ENCODE peak calls at places on chromosomes 2 and 18, in seven cellular contexts. G, L, E, T, W, Q and R are unnamed samples.

GRCh38 chr2:240289701-240290431 is 145.6 kb upstream of the GPC1 start:
- DNase-seq in W (no peak), G (no peak), Q (no peak), T (no peak), L (no peak), E (no peak), R (peak; percentile 15)

GRCh38 chr2:181823405-181823804 is 68.1 kb upstream of the ITPRID2 start:
- DNase-seq in Q (no peak), W (no peak), T (no peak), G (no peak), E (no peak), L (no peak), R (no peak)

GRCh38 chr2:162091325-162092007 is 17.5 kb upstream of the DPP4 start:
- DNase-seq in W (peak; percentile 58), E (no peak), T (no peak), L (no peak), G (no peak), Q (no peak), R (no peak)

GRCh38 chr2:102084651-102085050 is 57.9 kb upstream of the IL1R1 start:
- DNase-seq in L (no peak), Q (no peak), G (no peak), T (no peak), E (no peak), W (no peak), R (no peak)

GRCh38 chr2:102106133-102106556 is 36.4 kb upstream of the IL1R1 start:
- DNase-seq in G (peak; percentile 95), W (no peak), E (no peak), L (peak; percentile 75), T (no peak), Q (no peak), R (no peak)

GRCh38 chr2:141200191-141200590 is 930.6 kb downstream of the LRP1B start:
- DNase-seq in Q (no peak), E (no peak), L (no peak), G (no peak), W (no peak), T (no peak), R (no peak)

GRCh38 chr18:3585656-3586509 is 135.9 kb downstream of the TGIF1 start:
- DNase-seq in G (peak; percentile 82), Q (peak; percentile 89), T (peak; percentile 55), W (peak; percentile 90), E (peak; percentile 61), L (peak; percentile 77), R (peak; percentile 55)

GRCh38 chr2:119366161-119366648 is 429 bp downstream of the C2orf76 start:
- DNase-seq in L (peak; percentile 14), G (peak; percentile 47), T (no peak), W (no peak), Q (no peak), E (no peak), R (peak; percentile 27)

GRCh38 chr2:45736757-45737704 is 85.6 kb downstream of the PRKCE start:
- DNase-seq in Q (no peak), G (no peak), L (no peak), E (no peak), W (no peak), T (no peak), R (no peak)

GRCh38 chr18:74836296-74837139 is 238.8 kb downstream of the ZNF407 start:
- DNase-seq in T (no peak), L (peak; percentile 21), W (no peak), G (peak; percentile 20), Q (no peak), E (no peak), R (no peak)

GRCh38 chr2:214006601-214007000 is 404.3 kb upstream of the VWC2L start:
- DNase-seq in W (no peak), E (no peak), L (no peak), Q (no peak), G (no peak), T (no peak), R (no peak)

GRCh38 chr2:31138037-31138962 is at the start of gene GALNT14:
- DNase-seq in E (peak; percentile 48), G (peak; percentile 19), W (peak; percentile 74), Q (peak; percentile 79), L (peak; percentile 59), T (no peak), R (peak; percentile 74)

GRCh38 chr2:54336136-54336976 is 80.3 kb upstream of the TSPYL6 start:
- DNase-seq in T (no peak), Q (no peak), W (no peak), E (no peak), L (peak; percentile 90), G (peak; percentile 88), R (no peak)

GRCh38 chr2:18910843-18911242 is 321.5 kb upstream of the NT5C1B start:
- DNase-seq in E (no peak), T (no peak), W (no peak), Q (no peak), L (peak; percentile 87), G (peak; percentile 75), R (no peak)

GRCh38 chr2:67130526-67131309 is 266.4 kb upstream of the ETAA1 start:
- DNase-seq in G (peak; percentile 95), E (no peak), T (no peak), W (no peak), Q (no peak), L (peak; percentile 57), R (no peak)

GRCh38 chr2:236960516-236960915 is 125.2 kb upstream of the COPS8 start:
- DNase-seq in T (no peak), E (no peak), Q (no peak), W (no peak), G (no peak), L (no peak), R (no peak)

GRCh38 chr2:233480490-233481202 is 85.9 kb downstream of the USP40 start:
- DNase-seq in W (no peak), G (peak; percentile 12), L (no peak), Q (peak; percentile 94), E (no peak), T (no peak), R (peak; percentile 45)

GRCh38 chr18:13019301-13019700 is 28.1 kb downstream of the CEP192 start:
- DNase-seq in T (no peak), Q (no peak), L (no peak), E (no peak), G (no peak), W (no peak), R (no peak)

GRCh38 chr2:199259671-199260070 is 198.1 kb downstream of the SATB2 start:
- DNase-seq in L (no peak), E (no peak), G (peak; percentile 9), T (no peak), W (no peak), Q (no peak), R (no peak)

GRCh38 chr18:48860276-48861180 is 90.2 kb downstream of the SMAD7 start:
- DNase-seq in W (peak; percentile 73), E (no peak), G (no peak), L (no peak), T (no peak), Q (no peak), R (no peak)

GRCh38 chr2:66578853-66579158 is 143.9 kb downstream of the MEIS1 start:
- DNase-seq in L (no peak), G (peak; percentile 48), T (no peak), W (no peak), Q (no peak), E (no peak), R (no peak)

GRCh38 chr2:197786010-197786877 is 1.1 kb upstream of the BOLL start:
- DNase-seq in G (no peak), E (peak; percentile 27), L (no peak), W (peak; percentile 94), Q (peak; percentile 76), T (no peak), R (peak; percentile 78)

GRCh38 chr2:144759746-144760145 is 239.8 kb upstream of the ZEB2 start:
- DNase-seq in T (no peak), W (no peak), E (no peak), G (no peak), L (no peak), Q (no peak), R (no peak)
- TF ChIP-seq CTCF in T (no peak), W (no peak), E (no peak), G (no peak), L (no peak), Q (no peak), R (no peak)

GRCh38 chr2:12715878-12716249 is 872 bp upstream of the TRIB2 start:
- DNase-seq in Q (peak; percentile 89), T (peak; percentile 31), E (peak; percentile 69), G (peak; percentile 85), L (no peak), W (peak; percentile 68), R (peak; percentile 61)
- TF ChIP-seq CTCF in Q (peak; percentile 61), T (peak; percentile 75), E (peak; percentile 37), G (peak; percentile 66), L (peak; percentile 59), W (peak; percentile 53), R (peak; percentile 49)

GRCh38 chr2:127049927-127050802 is 56.8 kb downstream of the BIN1 start:
- DNase-seq in W (peak; percentile 84), T (no peak), Q (peak; percentile 81), L (no peak), G (peak; percentile 62), E (peak; percentile 41), R (peak; percentile 93)

GRCh38 chr2:127052068-127052770 is 54.7 kb downstream of the BIN1 start:
- DNase-seq in E (no peak), T (no peak), W (peak; percentile 4), G (no peak), Q (peak; percentile 64), L (no peak), R (no peak)

GRCh38 chr2:127051780-127052067 is 55.2 kb downstream of the BIN1 start:
- DNase-seq in W (no peak), L (no peak), G (no peak), Q (no peak), T (no peak), E (no peak), R (no peak)

GRCh38 chr2:127050803-127051115 is 56.2 kb downstream of the BIN1 start:
- DNase-seq in E (no peak), W (peak; percentile 5), Q (peak; percentile 60), G (no peak), L (no peak), T (no peak), R (peak; percentile 37)

GRCh38 chr2:127051116-127051779 is 55.7 kb downstream of the BIN1 start:
- DNase-seq in E (no peak), W (peak; percentile 17), Q (peak; percentile 61), G (no peak), T (no peak), L (no peak), R (peak; percentile 32)
- TF ChIP-seq CTCF in E (no peak), W (no peak), Q (no peak), G (peak; percentile 3), T (no peak), L (no peak), R (no peak)

DNA sequence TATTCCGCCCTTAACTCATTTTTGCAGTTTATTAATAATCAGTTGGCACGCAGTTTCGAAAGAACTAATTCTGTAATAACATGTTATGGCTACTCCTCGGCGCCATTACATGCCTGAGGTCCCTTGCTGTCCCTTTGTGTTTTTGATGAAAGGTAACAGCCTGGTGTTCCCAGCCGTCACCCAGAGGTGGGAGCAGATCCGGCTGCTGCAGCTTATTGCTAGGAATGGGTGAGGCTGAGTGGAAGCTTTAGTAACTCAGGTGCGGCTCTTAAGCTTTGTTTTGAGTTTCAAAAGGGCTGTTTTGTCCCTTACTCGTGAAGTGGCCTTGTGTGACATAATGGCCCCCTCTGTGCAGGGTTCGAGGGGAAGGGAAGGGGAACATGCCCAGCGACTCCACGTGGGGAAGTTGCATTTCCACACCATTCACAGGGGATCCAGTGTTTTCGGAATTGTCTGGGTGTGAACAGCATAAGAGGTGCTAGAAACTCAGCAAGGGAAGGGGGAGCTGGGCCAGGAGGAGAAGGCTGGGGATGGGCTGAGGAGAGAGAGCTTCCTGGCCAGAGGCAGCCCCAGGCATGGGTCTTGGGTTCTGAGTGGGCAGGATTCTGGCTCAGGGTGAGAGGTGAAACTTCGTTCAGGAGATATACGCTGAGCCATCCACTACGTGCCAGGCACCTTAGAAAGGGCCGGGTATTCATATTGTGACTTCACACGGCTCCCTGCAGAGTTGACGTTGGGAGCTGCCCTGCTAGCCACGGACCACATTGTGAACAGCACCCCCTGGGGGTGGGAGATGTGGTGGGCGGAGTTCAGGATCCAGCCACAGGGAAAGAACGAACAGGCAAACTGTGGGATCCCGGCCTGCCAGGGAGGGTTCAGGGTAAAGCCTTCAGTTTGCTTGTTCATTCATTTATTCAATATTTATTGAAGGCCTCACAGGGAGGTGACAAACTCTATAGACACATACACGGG is 84.4 kb downstream of the TGOLN2 start:
- DNase-seq in E (peak; percentile 54), G (peak; percentile 25), T (no peak), Q (peak; percentile 78), L (no peak), W (peak; percentile 77), R (no peak)
- TF ChIP-seq CTCF in E (peak; percentile 58), G (peak; percentile 45), T (peak; percentile 40), Q (peak; percentile 57), L (peak; percentile 18), W (peak; percentile 53), R (peak; percentile 12)